ENCODE peak calls at places on chromosomes 2 and 18, in ten cellular contexts. F is DMS153, P is stromal cell of bone marrow, H is non-pigmented ciliary epithelial cell, Q is Peyer's patch, Y is LHCN-M2, X is cardiac fibroblast, U is occipital lobe, N is HFFc6, C is AML-193. J is an unnamed sample.

GRCh38 chr2:227406177-227407031 is 18.7 kb upstream of the SCYGR1 start:
- DNase-seq in F (peak; percentile 82), P (peak; percentile 95), H (peak; percentile 92), Q (peak; percentile 80), Y (peak; percentile 98), X (peak; percentile 99), U (peak; percentile 56), N (peak; percentile 98), C (peak; percentile 14), J (peak; percentile 87)

GRCh38 chr2:200603972-200604371 is 18.2 kb downstream of the AOX1 start:
- DNase-seq in F (no peak), P (no peak), H (no peak), Q (no peak), Y (peak; percentile 62), X (peak; percentile 61), U (no peak), N (peak; percentile 60), C (no peak), J (peak; percentile 57)

GRCh38 chr2:209872675-209873074 is 101.0 kb downstream of the UNC80 start:
- DNase-seq in F (peak; percentile 49), P (no peak), H (no peak), Q (no peak), Y (peak; percentile 35), X (peak; percentile 1), U (peak; percentile 39), N (no peak), C (no peak), J (no peak)

GRCh38 chr2:166230024-166230723 is 102.4 kb upstream of the SCN1A start:
- DNase-seq in F (peak; percentile 4), P (peak; percentile 18), H (peak; percentile 34), Q (peak; percentile 46), Y (peak; percentile 84), X (peak; percentile 72), U (no peak), N (peak; percentile 77), C (no peak), J (peak; percentile 8)

GRCh38 chr2:120290737-120291136 is 38.1 kb downstream of the RALB start:
- DNase-seq in F (no peak), P (no peak), H (no peak), Q (no peak), Y (no peak), X (no peak), U (no peak), N (no peak), C (no peak), J (no peak)

GRCh38 chr2:31354837-31355236 is 59.7 kb downstream of the XDH start:
- DNase-seq in F (no peak), P (no peak), H (no peak), Q (no peak), Y (peak; percentile 20), X (peak; percentile 24), U (no peak), N (no peak), C (peak; percentile 5), J (no peak)

GRCh38 chr2:6656633-6657032 is 209.1 kb downstream of the CMPK2 start:
- DNase-seq in F (no peak), P (no peak), H (no peak), Q (no peak), Y (no peak), X (no peak), U (no peak), N (no peak), C (no peak), J (no peak)

GRCh38 chr2:205427112-205427511 is 255.2 kb upstream of the NRP2 start:
- DNase-seq in F (no peak), P (peak; percentile 41), H (peak; percentile 37), Q (no peak), Y (peak; percentile 60), X (peak; percentile 39), U (no peak), N (peak; percentile 20), C (no peak), J (peak; percentile 71)

GRCh38 chr2:20093263-20094141 is 42.1 kb upstream of the LAPTM4A start:
- DNase-seq in F (peak; percentile 22), P (peak; percentile 76), H (peak; percentile 38), Q (peak; percentile 71), Y (peak; percentile 80), X (peak; percentile 90), U (no peak), N (peak; percentile 65), C (no peak), J (peak; percentile 41)

GRCh38 chr18:78994977-78995582 is 15.5 kb downstream of the SALL3 start:
- DNase-seq in F (no peak), P (no peak), H (no peak), Q (no peak), Y (no peak), X (no peak), U (no peak), N (no peak), C (no peak), J (no peak)

GRCh38 chr2:233209978-233210680 is 41.3 kb upstream of the ATG16L1 start:
- DNase-seq in F (no peak), P (no peak), H (no peak), Q (no peak), Y (no peak), X (no peak), U (no peak), N (no peak), C (no peak), J (no peak)

GRCh38 chr18:23662309-23663263 is at the start of gene ANKRD29:
- DNase-seq in F (no peak), P (no peak), H (no peak), Q (peak; percentile 59), Y (peak; percentile 44), X (peak; percentile 28), U (no peak), N (no peak), C (no peak), J (no peak)

GRCh38 chr2:128403814-128404708 is 85.4 kb upstream of the HS6ST1 start:
- DNase-seq in F (no peak), P (no peak), H (no peak), Q (no peak), Y (no peak), X (no peak), U (no peak), N (no peak), C (no peak), J (no peak)

GRCh38 chr2:53018830-53019425 is 748.7 kb upstream of the CHAC2 start:
- DNase-seq in F (no peak), P (no peak), H (no peak), Q (no peak), Y (peak; percentile 27), X (peak; percentile 30), U (no peak), N (no peak), C (no peak), J (no peak)

GRCh38 chr2:167537743-167538142 is 649.5 kb downstream of the XIRP2 start:
- DNase-seq in F (no peak), P (no peak), H (no peak), Q (no peak), Y (no peak), X (no peak), U (no peak), N (no peak), C (no peak), J (no peak)

GRCh38 chr2:44936715-44937687 is 4.5 kb upstream of the SIX3 start:
- DNase-seq in F (no peak), P (no peak), H (no peak), Q (no peak), Y (no peak), X (no peak), U (no peak), N (no peak), C (no peak), J (no peak)

GRCh38 chr2:207601774-207602173 is 23.4 kb downstream of the METTL21A start:
- DNase-seq in F (no peak), P (no peak), H (no peak), Q (no peak), Y (no peak), X (no peak), U (no peak), N (no peak), C (no peak), J (no peak)

GRCh38 chr2:25286025-25286400 is 55.7 kb downstream of the DNMT3A start:
- DNase-seq in F (no peak), P (no peak), H (no peak), Q (peak; percentile 85), Y (no peak), X (no peak), U (no peak), N (no peak), C (peak; percentile 53), J (no peak)

GRCh38 chr2:111200333-111200879 is 79.7 kb downstream of the BCL2L11 start:
- DNase-seq in F (peak; percentile 53), P (no peak), H (no peak), Q (no peak), Y (no peak), X (no peak), U (no peak), N (no peak), C (no peak), J (no peak)

GRCh38 chr2:72035518-72036172 is 112.0 kb downstream of the CYP26B1 start:
- DNase-seq in F (no peak), P (peak; percentile 13), H (no peak), Q (no peak), Y (no peak), X (peak; percentile 48), U (no peak), N (no peak), C (no peak), J (no peak)

GRCh38 chr2:9781252-9781651 is 62.0 kb upstream of the TAF1B start:
- DNase-seq in F (no peak), P (no peak), H (no peak), Q (no peak), Y (no peak), X (peak; percentile 48), U (no peak), N (no peak), C (no peak), J (no peak)

GRCh38 chr2:230602562-230603230 is 109.9 kb upstream of the CAB39 start:
- DNase-seq in F (no peak), P (no peak), H (no peak), Q (peak; percentile 86), Y (no peak), X (no peak), U (no peak), N (no peak), C (no peak), J (no peak)

GRCh38 chr2:170885130-170885791 is 43.8 kb upstream of the GORASP2 start:
- DNase-seq in F (no peak), P (no peak), H (no peak), Q (no peak), Y (peak; percentile 47), X (no peak), U (no peak), N (peak; percentile 17), C (no peak), J (no peak)

GRCh38 chr2:118061135-118061955 is 26.9 kb upstream of the INSIG2 start:
- DNase-seq in F (peak; percentile 38), P (peak; percentile 85), H (peak; percentile 31), Q (no peak), Y (peak; percentile 97), X (peak; percentile 80), U (no peak), N (peak; percentile 60), C (peak; percentile 81), J (peak; percentile 80)

GRCh38 chr18:53819174-53819573 is 405.3 kb downstream of the MBD2 start:
- DNase-seq in F (no peak), P (no peak), H (no peak), Q (no peak), Y (no peak), X (no peak), U (no peak), N (no peak), C (no peak), J (no peak)

GRCh38 chr2:232888099-232888836 is 18.2 kb downstream of the SNORC start:
- DNase-seq in F (no peak), P (no peak), H (no peak), Q (no peak), Y (no peak), X (no peak), U (no peak), N (no peak), C (no peak), J (no peak)

GRCh38 chr2:232523682-232524597 is 2.0 kb upstream of the CHRND start:
- DNase-seq in F (no peak), P (peak; percentile 3), H (no peak), Q (no peak), Y (peak; percentile 37), X (peak; percentile 37), U (peak; percentile 19), N (no peak), C (no peak), J (no peak)

GRCh38 chr2:64992990-64993389 is 3.8 kb downstream of the SLC1A4 start:
- DNase-seq in F (no peak), P (no peak), H (no peak), Q (no peak), Y (no peak), X (no peak), U (no peak), N (no peak), C (no peak), J (no peak)